ENCODE peak calls at places on chromosome 21, in ten cellular contexts. B, T, H, Z, I, V, E, Q, L and P are unnamed samples.

GRCh38 chr21:44372616-44373015 is 19.2 kb downstream of the TRPM2 start:
- DNase-seq in T (no peak), I (no peak), L (no peak), Z (no peak), H (no peak), Q (no peak), V (no peak), E (no peak), B (no peak), P (no peak)

GRCh38 chr21:14581902-14582457 is 35.9 kb upstream of the SAMSN1 start:
- DNase-seq in Q (no peak), Z (no peak), I (peak; percentile 7), V (no peak), B (no peak), T (no peak), E (peak; percentile 55), L (no peak), H (no peak), P (no peak)

GRCh38 chr21:34351786-34352241 is 12.0 kb upstream of the KCNE2 start:
- DNase-seq in E (no peak), Z (peak; percentile 51), V (peak; percentile 13), H (peak; percentile 85), I (peak; percentile 10), T (no peak), B (no peak), Q (no peak), L (peak; percentile 45), P (peak; percentile 86)

GRCh38 chr21:34020005-34020847 is 53.2 kb upstream of the MRPS6 start:
- DNase-seq in L (no peak), B (no peak), Z (peak; percentile 44), V (no peak), T (no peak), E (no peak), I (no peak), Q (peak; percentile 45), H (peak; percentile 87), P (peak; percentile 98)

GRCh38 chr21:25370311-25370744 is 237.0 kb downstream of the MRPL39 start:
- DNase-seq in H (no peak), B (no peak), E (no peak), I (no peak), L (peak; percentile 36), T (no peak), Z (no peak), V (peak; percentile 18), Q (no peak), P (no peak)

GRCh38 chr21:45467221-45467779 is 62.3 kb downstream of the COL18A1 start:
- DNase-seq in Q (no peak), E (no peak), T (no peak), L (no peak), I (no peak), B (peak; percentile 61), H (no peak), V (no peak), Z (peak; percentile 15), P (no peak)

GRCh38 chr21:17270234-17270633 is 242.6 kb upstream of the CXADR start:
- DNase-seq in E (no peak), T (no peak), Z (no peak), H (no peak), V (no peak), B (no peak), I (no peak), Q (no peak), L (no peak), P (peak; percentile 56)

GRCh38 chr21:42129300-42130266 is 58.5 kb downstream of the UMODL1 start:
- DNase-seq in L (no peak), E (no peak), Q (no peak), V (no peak), H (peak; percentile 49), T (no peak), Z (no peak), I (no peak), B (no peak), P (no peak)

GRCh38 chr21:42956824-42957632 is 17.3 kb upstream of the PKNOX1 start:
- DNase-seq in H (no peak), Z (no peak), V (no peak), E (no peak), I (no peak), Q (no peak), L (no peak), B (no peak), T (no peak), P (no peak)

GRCh38 chr21:38178653-38179503 is 77.9 kb upstream of the KCNJ15 start:
- DNase-seq in V (no peak), H (no peak), Z (no peak), T (no peak), B (no peak), E (no peak), Q (no peak), I (no peak), L (no peak), P (no peak)

GRCh38 chr21:40345700-40346099 is 478.5 kb downstream of the PCP4 start:
- DNase-seq in L (no peak), I (no peak), Q (no peak), H (no peak), V (no peak), B (no peak), Z (no peak), E (no peak), T (no peak), P (no peak)

GRCh38 chr21:39185157-39185556 is 1.9 kb upstream of the PSMG1 start:
- DNase-seq in V (no peak), L (no peak), T (no peak), B (no peak), Z (no peak), H (no peak), Q (no peak), I (no peak), E (no peak), P (no peak)

GRCh38 chr21:32456497-32456918 is 44.0 kb downstream of the EVA1C start:
- DNase-seq in H (no peak), T (no peak), Z (no peak), L (no peak), I (no peak), E (no peak), Q (no peak), V (no peak), B (no peak), P (no peak)

GRCh38 chr21:17495680-17496079 is 17.2 kb upstream of the CXADR start:
- DNase-seq in B (no peak), I (no peak), L (no peak), E (no peak), H (no peak), Q (no peak), Z (no peak), V (no peak), T (no peak), P (no peak)

GRCh38 chr21:39022901-39023693 is 160.2 kb downstream of the PSMG1 start:
- DNase-seq in V (no peak), H (no peak), Z (peak; percentile 44), B (peak; percentile 86), I (no peak), L (no peak), E (no peak), T (no peak), Q (no peak), P (peak; percentile 58)

GRCh38 chr21:24225432-24225831 is 1381.8 kb downstream of the MRPL39 start:
- DNase-seq in V (no peak), E (no peak), I (no peak), Z (no peak), H (no peak), Q (no peak), T (no peak), L (no peak), B (no peak), P (no peak)

GRCh38 chr21:45537111-45537745 is 5.0 kb downstream of the SLC19A1 start:
- DNase-seq in B (peak; percentile 38), I (no peak), E (no peak), V (no peak), Q (no peak), T (no peak), Z (peak; percentile 17), H (no peak), L (no peak), P (no peak)

GRCh38 chr21:37803076-37803475 is 113.2 kb downstream of the KCNJ6 start:
- DNase-seq in Z (no peak), L (no peak), H (no peak), E (no peak), Q (no peak), V (no peak), T (no peak), I (no peak), B (no peak), P (no peak)

GRCh38 chr21:39094847-39095525 is 88.3 kb downstream of the PSMG1 start:
- DNase-seq in Q (no peak), L (no peak), B (no peak), T (no peak), H (no peak), Z (no peak), V (no peak), I (no peak), E (no peak), P (no peak)

GRCh38 chr21:31397939-31398338 is 53.9 kb upstream of the TIAM1 start:
- DNase-seq in B (no peak), Q (no peak), V (peak; percentile 19), H (no peak), L (peak; percentile 36), E (peak; percentile 58), I (peak; percentile 25), Z (no peak), T (peak; percentile 43), P (no peak)

GRCh38 chr21:32702702-32703101 is 25.1 kb downstream of the SYNJ1 start:
- DNase-seq in V (no peak), H (peak; percentile 4), T (no peak), L (no peak), Q (no peak), Z (no peak), E (no peak), I (no peak), B (no peak), P (peak; percentile 57)

GRCh38 chr21:23740463-23740862 is 1866.8 kb downstream of the MRPL39 start:
- DNase-seq in Z (no peak), T (no peak), V (no peak), H (no peak), I (no peak), B (no peak), E (no peak), Q (no peak), L (no peak), P (no peak)

GRCh38 chr21:28253378-28253777 is 739.3 kb downstream of the LTN1 start:
- DNase-seq in L (no peak), B (no peak), H (no peak), Z (no peak), Q (no peak), E (no peak), V (no peak), I (no peak), T (no peak), P (no peak)

GRCh38 chr21:38861006-38861405 is 55.3 kb downstream of the ETS2 start:
- DNase-seq in Z (no peak), B (peak; percentile 66), T (no peak), I (no peak), L (no peak), Q (no peak), V (no peak), H (no peak), E (no peak), P (no peak)

GRCh38 chr21:26389971-26390641 is 183.0 kb downstream of the CYYR1 start:
- DNase-seq in H (peak; percentile 71), T (no peak), V (no peak), Z (peak; percentile 17), L (no peak), B (no peak), Q (no peak), E (no peak), I (no peak), P (no peak)

GRCh38 chr21:26444646-26445045 is 128.4 kb downstream of the CYYR1 start:
- DNase-seq in T (no peak), H (no peak), V (no peak), E (no peak), L (no peak), Z (no peak), B (no peak), I (no peak), Q (no peak), P (no peak)

GRCh38 chr21:42079939-42080787 is 9.0 kb downstream of the UMODL1 start:
- DNase-seq in L (no peak), Z (no peak), V (no peak), H (no peak), I (no peak), T (no peak), Q (no peak), E (no peak), B (peak; percentile 45), P (no peak)

GRCh38 chr21:44499631-44500030 is 40.4 kb downstream of the KRTAP10-1 start:
- DNase-seq in T (no peak), H (no peak), I (no peak), V (no peak), B (no peak), Z (no peak), E (no peak), L (no peak), Q (no peak), P (no peak)